ENCODE peak calls at places on chromosomes 13 and 19, in five cellular contexts. One of them, this sample, is unnamed.
A peak's percentile ranks its signal among the peaks of the same experiment; 100 is the strongest.

GRCh38 chr19:6041991-6042421 is 64.1 kb upstream of the RANBP3 start:
- DNase-seq in HepG2: no peak
- DNase-seq in GM12891: no peak
- DNase-seq in K562: no peak
- DNase-seq in H1: no peak
- DNase-seq in this sample: no peak

GRCh38 chr13:96104516-96104915 is 14.6 kb downstream of the HS6ST3 start:
- DNase-seq in HepG2: no peak
- DNase-seq in GM12891: no peak
- DNase-seq in K562: no peak
- DNase-seq in H1: no peak
- DNase-seq in this sample: no peak

GRCh38 chr13:106143930-106144709 is 391.3 kb downstream of the EFNB2 start:
- DNase-seq in HepG2: no peak
- DNase-seq in GM12891: no peak
- DNase-seq in K562: no peak
- DNase-seq in H1: no peak
- DNase-seq in this sample: no peak

GRCh38 chr13:32443111-32443510 is 15.2 kb upstream of the N4BP2L1 start:
- DNase-seq in HepG2: peak; percentile 69
- DNase-seq in GM12891: no peak
- DNase-seq in K562: no peak
- DNase-seq in H1: no peak
- DNase-seq in this sample: no peak

GRCh38 chr19:12365094-12365371 is 450 bp downstream of the ZNF442 start:
- DNase-seq in HepG2: no peak
- DNase-seq in GM12891: no peak
- DNase-seq in K562: no peak
- DNase-seq in H1: no peak
- DNase-seq in this sample: no peak

GRCh38 chr19:8641908-8642547 is 11.6 kb downstream of the NFILZ start:
- DNase-seq in HepG2: peak; percentile 71
- DNase-seq in GM12891: no peak
- DNase-seq in K562: peak; percentile 57
- DNase-seq in H1: no peak
- DNase-seq in this sample: no peak

GRCh38 chr19:5624154-5624663 is 1.3 kb downstream of the SAFB start:
- DNase-seq in HepG2: no peak
- DNase-seq in GM12891: no peak
- DNase-seq in K562: no peak
- DNase-seq in H1: no peak
- DNase-seq in this sample: no peak

GRCh38 chr13:27076411-27076810 is 95.2 kb downstream of the USP12 start:
- DNase-seq in HepG2: no peak
- DNase-seq in GM12891: no peak
- DNase-seq in K562: no peak
- DNase-seq in H1: no peak
- DNase-seq in this sample: no peak

GRCh38 chr19:34962281-34962944 is 1.6 kb downstream of the ZNF792 start:
- DNase-seq in HepG2: peak; percentile 86
- DNase-seq in GM12891: no peak
- DNase-seq in K562: peak; percentile 62
- DNase-seq in H1: no peak
- DNase-seq in this sample: no peak

GRCh38 chr13:46609052-46609451 is 56.1 kb downstream of the LRCH1 start:
- DNase-seq in HepG2: peak; percentile 13
- DNase-seq in GM12891: no peak
- DNase-seq in K562: no peak
- DNase-seq in H1: no peak
- DNase-seq in this sample: no peak

GRCh38 chr19:17404015-17404414 is 1.4 kb downstream of the BST2 start:
- DNase-seq in HepG2: no peak
- DNase-seq in GM12891: no peak
- DNase-seq in K562: peak; percentile 77
- DNase-seq in H1: no peak
- DNase-seq in this sample: no peak

DNA sequence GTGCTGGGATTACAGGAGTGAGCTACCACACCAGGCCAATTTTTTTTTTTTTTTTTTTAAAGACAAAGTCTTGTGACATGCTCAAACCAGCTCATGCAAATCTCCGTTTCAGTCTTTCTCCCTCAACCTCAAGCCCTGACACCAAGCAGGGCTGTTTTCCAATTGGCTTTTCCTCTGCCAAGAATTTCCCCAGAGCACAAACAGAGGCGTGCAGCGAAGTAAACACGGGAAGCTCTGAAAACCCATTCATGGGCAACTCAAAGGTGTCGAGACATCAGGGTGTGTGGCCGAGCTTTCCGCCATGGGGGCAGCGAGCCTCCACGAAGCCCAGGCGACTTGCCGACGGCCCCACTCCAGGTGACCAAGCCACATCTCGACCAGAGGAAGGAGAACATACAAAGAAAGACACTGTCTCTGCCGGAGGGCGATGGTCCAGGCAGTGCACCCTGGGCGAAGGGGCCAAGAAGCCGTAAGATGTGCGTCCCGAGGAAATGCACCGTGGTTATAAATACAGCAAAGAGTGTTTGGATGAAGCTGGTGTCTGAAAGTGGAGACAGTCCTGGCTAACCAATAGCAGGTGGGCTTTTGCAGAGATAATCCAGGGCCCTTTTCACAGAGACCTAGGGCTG is 69.9 kb downstream of the INSR start:
- DNase-seq in HepG2: peak; percentile 67
- DNase-seq in GM12891: no peak
- DNase-seq in K562: no peak
- DNase-seq in H1: no peak
- DNase-seq in this sample: no peak
- TF ChIP-seq POLR2AphosphoS5 in HepG2: no peak
- TF ChIP-seq POLR2AphosphoS5 in GM12891: no peak
- TF ChIP-seq POLR2AphosphoS5 in K562: no peak
- TF ChIP-seq POLR2AphosphoS5 in H1: no peak
- TF ChIP-seq POLR2AphosphoS5 in this sample: no peak

GRCh38 chr19:49665301-49666119 is at the start of the genes BCL2L12 and IRF3:
- DNase-seq in HepG2: peak; percentile 92
- DNase-seq in GM12891: peak; percentile 96
- DNase-seq in K562: peak; percentile 86
- DNase-seq in H1: peak; percentile 86
- DNase-seq in this sample: peak; percentile 98
- TF ChIP-seq POLR2A in HepG2: peak; percentile 69
- TF ChIP-seq POLR2A in GM12891: peak; percentile 63
- TF ChIP-seq POLR2A in K562: peak; percentile 89
- TF ChIP-seq POLR2A in H1: no peak
- TF ChIP-seq POLR2A in this sample: peak; percentile 66

GRCh38 chr19:38769635-38770211 is 3.6 kb downstream of the LGALS7 start:
- DNase-seq in HepG2: no peak
- DNase-seq in GM12891: peak; percentile 83
- DNase-seq in K562: peak; percentile 73
- DNase-seq in H1: no peak
- DNase-seq in this sample: peak; percentile 82
- TF ChIP-seq TAF1 in HepG2: no peak
- TF ChIP-seq TAF1 in GM12891: peak; percentile 33
- TF ChIP-seq TAF1 in K562: no peak
- TF ChIP-seq TAF1 in H1: no peak
- TF ChIP-seq TAF1 in this sample: no peak

GRCh38 chr19:49930483-49931011 is 1.2 kb upstream of the NUP62 start:
- DNase-seq in HepG2: no peak
- DNase-seq in GM12891: no peak
- DNase-seq in K562: peak; percentile 80
- DNase-seq in H1: no peak
- DNase-seq in this sample: no peak

GRCh38 chr19:49927526-49928264 is 1.3 kb upstream of the ATF5 start:
- DNase-seq in HepG2: no peak
- DNase-seq in GM12891: no peak
- DNase-seq in K562: no peak
- DNase-seq in H1: no peak
- DNase-seq in this sample: no peak

GRCh38 chr19:49931293-49932040 is 2.2 kb upstream of the NUP62 start:
- DNase-seq in HepG2: no peak
- DNase-seq in GM12891: no peak
- DNase-seq in K562: no peak
- DNase-seq in H1: no peak
- DNase-seq in this sample: no peak

GRCh38 chr19:49929611-49930482 is 543 bp upstream of the NUP62 start:
- DNase-seq in HepG2: peak; percentile 88
- DNase-seq in GM12891: peak; percentile 87
- DNase-seq in K562: peak; percentile 91
- DNase-seq in H1: peak; percentile 97
- DNase-seq in this sample: peak; percentile 85

DNA sequence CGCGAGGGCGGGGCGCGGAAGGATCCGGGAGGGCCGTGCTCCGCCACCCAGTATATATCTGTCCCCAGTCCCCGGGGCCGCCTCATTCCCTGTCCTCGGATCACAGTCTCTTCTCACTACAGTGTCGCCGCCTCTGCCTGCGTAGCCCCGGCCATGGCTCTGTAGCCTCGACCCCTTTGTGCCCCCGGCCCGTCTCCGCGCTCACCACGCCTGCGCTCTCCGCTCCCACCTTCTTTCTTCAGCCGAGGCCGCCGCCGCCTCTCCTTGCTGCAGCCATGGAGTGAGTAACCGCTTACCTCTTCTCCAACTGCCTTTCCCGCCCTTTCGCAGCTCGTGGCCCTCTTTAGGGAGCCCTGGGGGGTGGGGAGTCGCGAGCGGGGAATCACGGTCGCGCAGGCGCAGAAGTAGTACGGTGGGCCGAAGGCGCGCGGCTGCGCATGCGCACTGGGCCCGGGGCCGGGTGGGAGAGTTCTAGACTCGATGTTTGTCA is at the start of the genes ATF5 and NUP62:
- DNase-seq in HepG2: peak; percentile 80
- DNase-seq in GM12891: peak; percentile 97
- DNase-seq in K562: peak; percentile 98
- DNase-seq in H1: peak; percentile 70
- DNase-seq in this sample: peak; percentile 93
- TF ChIP-seq POLR2AphosphoS5 in HepG2: no peak
- TF ChIP-seq POLR2AphosphoS5 in GM12891: peak; percentile 85
- TF ChIP-seq POLR2AphosphoS5 in K562: peak; percentile 50
- TF ChIP-seq POLR2AphosphoS5 in H1: peak; percentile 63
- TF ChIP-seq POLR2AphosphoS5 in this sample: peak; percentile 96

GRCh38 chr19:4342421-4343055 is 824 bp upstream of the MPND start:
- DNase-seq in HepG2: peak; percentile 100
- DNase-seq in GM12891: peak; percentile 84
- DNase-seq in K562: peak; percentile 96
- DNase-seq in H1: peak; percentile 97
- DNase-seq in this sample: peak; percentile 90

GRCh38 chr19:4338441-4339350 is at the start of gene STAP2:
- DNase-seq in HepG2: peak; percentile 44
- DNase-seq in GM12891: no peak
- DNase-seq in K562: no peak
- DNase-seq in H1: no peak
- DNase-seq in this sample: no peak

GRCh38 chr19:4343056-4343844 is at the start of gene MPND:
- DNase-seq in HepG2: peak; percentile 72
- DNase-seq in GM12891: peak; percentile 89
- DNase-seq in K562: peak; percentile 90
- DNase-seq in H1: no peak
- DNase-seq in this sample: peak; percentile 81

GRCh38 chr19:4334929-4335833 is 3.4 kb downstream of the STAP2 start:
- DNase-seq in HepG2: no peak
- DNase-seq in GM12891: no peak
- DNase-seq in K562: no peak
- DNase-seq in H1: no peak
- DNase-seq in this sample: no peak

GRCh38 chr19:4337906-4338440 is 654 bp downstream of the STAP2 start:
- DNase-seq in HepG2: peak; percentile 76
- DNase-seq in GM12891: no peak
- DNase-seq in K562: no peak
- DNase-seq in H1: no peak
- DNase-seq in this sample: no peak
- TF ChIP-seq POLR2A in HepG2: peak; percentile 52
- TF ChIP-seq POLR2A in GM12891: no peak
- TF ChIP-seq POLR2A in K562: peak; percentile 29
- TF ChIP-seq POLR2A in H1: peak; percentile 42
- TF ChIP-seq POLR2A in this sample: no peak

GRCh38 chr13:29936051-29936813 is 85.8 kb upstream of the UBL3 start:
- DNase-seq in HepG2: no peak
- DNase-seq in GM12891: no peak
- DNase-seq in K562: no peak
- DNase-seq in H1: no peak
- DNase-seq in this sample: no peak
- TF ChIP-seq TAF1 in HepG2: no peak
- TF ChIP-seq TAF1 in GM12891: no peak
- TF ChIP-seq TAF1 in K562: no peak
- TF ChIP-seq TAF1 in H1: no peak
- TF ChIP-seq TAF1 in this sample: no peak

DNA sequence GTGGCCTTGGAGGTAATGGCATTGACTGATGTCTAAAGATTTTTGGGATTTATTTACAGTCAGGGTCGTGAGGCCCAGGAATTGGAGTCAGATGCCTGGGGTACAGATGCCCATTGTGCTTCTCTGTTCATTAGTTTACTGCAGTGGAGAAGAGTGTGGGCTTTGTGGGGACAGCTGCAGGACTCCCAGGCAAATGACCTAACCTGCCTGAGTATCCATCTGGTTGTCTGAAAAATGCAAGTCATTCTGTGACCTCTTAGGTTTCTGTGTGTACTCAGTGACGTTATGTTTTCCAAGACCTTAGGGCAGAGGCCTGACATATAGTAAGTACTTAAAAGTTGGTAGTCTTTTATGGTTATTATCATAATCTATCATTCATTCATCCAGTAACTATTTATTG is 60.5 kb downstream of the SPATA13 start:
- DNase-seq in HepG2: peak; percentile 84
- DNase-seq in GM12891: no peak
- DNase-seq in K562: no peak
- DNase-seq in H1: no peak
- DNase-seq in this sample: no peak
- TF ChIP-seq POLR2AphosphoS5 in HepG2: no peak
- TF ChIP-seq POLR2AphosphoS5 in GM12891: no peak
- TF ChIP-seq POLR2AphosphoS5 in K562: no peak
- TF ChIP-seq POLR2AphosphoS5 in H1: no peak
- TF ChIP-seq POLR2AphosphoS5 in this sample: no peak

DNA sequence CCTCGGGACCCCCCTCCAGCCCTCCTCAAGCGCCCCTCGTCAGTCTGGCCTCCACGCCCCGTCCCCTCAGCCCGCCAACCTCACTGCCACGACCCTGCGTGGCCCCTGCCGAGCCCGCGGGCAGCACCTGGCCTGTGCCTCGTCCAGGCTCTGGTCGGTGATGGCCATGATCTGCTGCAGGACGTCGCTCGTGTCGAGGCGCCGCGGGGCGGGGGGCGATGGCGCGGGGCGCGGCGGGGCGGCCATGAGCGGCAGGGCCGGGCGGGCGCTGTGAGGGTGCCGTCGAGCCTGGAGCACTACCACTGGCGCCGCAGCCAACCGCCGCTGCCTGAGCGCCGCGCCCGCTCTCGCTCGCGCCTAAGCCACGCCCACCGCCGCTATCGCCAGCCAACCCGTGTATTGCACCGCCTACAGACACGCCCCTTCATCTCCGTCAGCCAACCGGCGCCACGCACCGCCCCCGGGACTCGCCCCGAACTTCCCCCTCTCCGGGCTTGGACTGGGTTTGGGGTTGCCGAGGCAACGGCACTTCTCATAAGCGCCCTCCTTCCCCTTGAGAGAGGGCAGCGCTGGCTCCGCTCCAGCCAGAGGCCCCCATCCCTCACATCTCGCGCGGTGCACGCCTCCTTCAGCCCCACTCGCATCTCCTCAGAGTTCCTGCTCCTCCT is at the start of gene PBX4:
- DNase-seq in HepG2: no peak
- DNase-seq in GM12891: peak; percentile 92
- DNase-seq in K562: peak; percentile 99
- DNase-seq in H1: peak; percentile 91
- DNase-seq in this sample: peak; percentile 96
- TF ChIP-seq POLR2A in HepG2: no peak
- TF ChIP-seq POLR2A in GM12891: no peak
- TF ChIP-seq POLR2A in K562: no peak
- TF ChIP-seq POLR2A in H1: peak; percentile 42
- TF ChIP-seq POLR2A in this sample: peak; percentile 78

This sample was measured in GM12892.